ENCODE peak calls at places on chromosome X, in six cellular contexts. Y is neural progenitor cell; I is GM12865; O is neuronal stem cell; G is naive thymus-derived CD4-positive, alpha-beta T cell; R is coronary artery. X is an unnamed sample.

GRCh38 chrX:21728276-21728968 is 29.5 kb downstream of the SMPX start:
- DNase-seq in Y (no peak), I (no peak), O (no peak), G (no peak), R (no peak), X (no peak)

GRCh38 chrX:135522132-135522530 is 1.7 kb downstream of the INTS6L start:
- DNase-seq in Y (no peak), I (no peak), O (no peak), G (no peak), R (no peak), X (no peak)

GRCh38 chrX:97987979-97988378 is 1104.3 kb downstream of the RPA4 start:
- DNase-seq in Y (no peak), I (no peak), O (no peak), G (no peak), R (no peak), X (no peak)

GRCh38 chrX:6777211-6778002 is 242.5 kb upstream of the VCX3A start:
- DNase-seq in Y (no peak), I (peak), O (no peak), G (no peak), R (no peak), X (no peak)

GRCh38 chrX:47631676-47632075 is 1.9 kb upstream of the CFP start:
- DNase-seq in Y (no peak), I (no peak), O (no peak), G (no peak), R (no peak), X (no peak)

GRCh38 chrX:129006491-129006890 is 516.8 kb downstream of the SMARCA1 start:
- DNase-seq in Y (no peak), I (no peak), O (no peak), G (no peak), R (no peak), X (no peak)

GRCh38 chrX:154320406-154320805 is 24.8 kb downstream of the TKTL1 start:
- DNase-seq in Y (no peak), I (no peak), O (no peak), G (no peak), R (no peak), X (no peak)

GRCh38 chrX:66200050-66200664 is 36.1 kb downstream of the HEPH start:
- DNase-seq in Y (no peak), I (peak), O (no peak), G (no peak), R (no peak), X (no peak)

GRCh38 chrX:100648601-100649417 is 4.8 kb downstream of the SRPX2 start:
- DNase-seq in Y (peak), I (no peak), O (no peak), G (no peak), R (no peak), X (no peak)

GRCh38 chrX:108139303-108139702 is 47.7 kb downstream of the ATG4A start:
- DNase-seq in Y (no peak), I (peak), O (no peak), G (no peak), R (no peak), X (no peak)

GRCh38 chrX:1587161-1587560 is 4.2 kb upstream of the AKAP17A start:
- DNase-seq in Y (no peak), I (peak), O (no peak), G (no peak), R (no peak), X (no peak)

GRCh38 chrX:123962006-123962485 is 540 bp downstream of the STAG2 start:
- DNase-seq in Y (no peak), I (peak), O (no peak), G (no peak), R (no peak), X (peak)

GRCh38 chrX:19776753-19777152 is 110.6 kb downstream of the SH3KBP1 start:
- DNase-seq in Y (no peak), I (peak), O (no peak), G (no peak), R (no peak), X (no peak)

GRCh38 chrX:11754958-11755645 is 2.9 kb upstream of the MSL3 start:
- DNase-seq in Y (no peak), I (no peak), O (no peak), G (no peak), R (no peak), X (no peak)

GRCh38 chrX:11757729-11758399 is at the start of gene MSL3:
- DNase-seq in Y (peak), I (peak), O (peak), G (peak), R (peak), X (peak)

GRCh38 chrX:11757397-11757728 is 674 bp upstream of the MSL3 start:
- DNase-seq in Y (no peak), I (no peak), O (no peak), G (no peak), R (no peak), X (no peak)

GRCh38 chrX:11755724-11756123 is 2.3 kb upstream of the MSL3 start:
- DNase-seq in Y (no peak), I (no peak), O (no peak), G (no peak), R (no peak), X (no peak)

DNA sequence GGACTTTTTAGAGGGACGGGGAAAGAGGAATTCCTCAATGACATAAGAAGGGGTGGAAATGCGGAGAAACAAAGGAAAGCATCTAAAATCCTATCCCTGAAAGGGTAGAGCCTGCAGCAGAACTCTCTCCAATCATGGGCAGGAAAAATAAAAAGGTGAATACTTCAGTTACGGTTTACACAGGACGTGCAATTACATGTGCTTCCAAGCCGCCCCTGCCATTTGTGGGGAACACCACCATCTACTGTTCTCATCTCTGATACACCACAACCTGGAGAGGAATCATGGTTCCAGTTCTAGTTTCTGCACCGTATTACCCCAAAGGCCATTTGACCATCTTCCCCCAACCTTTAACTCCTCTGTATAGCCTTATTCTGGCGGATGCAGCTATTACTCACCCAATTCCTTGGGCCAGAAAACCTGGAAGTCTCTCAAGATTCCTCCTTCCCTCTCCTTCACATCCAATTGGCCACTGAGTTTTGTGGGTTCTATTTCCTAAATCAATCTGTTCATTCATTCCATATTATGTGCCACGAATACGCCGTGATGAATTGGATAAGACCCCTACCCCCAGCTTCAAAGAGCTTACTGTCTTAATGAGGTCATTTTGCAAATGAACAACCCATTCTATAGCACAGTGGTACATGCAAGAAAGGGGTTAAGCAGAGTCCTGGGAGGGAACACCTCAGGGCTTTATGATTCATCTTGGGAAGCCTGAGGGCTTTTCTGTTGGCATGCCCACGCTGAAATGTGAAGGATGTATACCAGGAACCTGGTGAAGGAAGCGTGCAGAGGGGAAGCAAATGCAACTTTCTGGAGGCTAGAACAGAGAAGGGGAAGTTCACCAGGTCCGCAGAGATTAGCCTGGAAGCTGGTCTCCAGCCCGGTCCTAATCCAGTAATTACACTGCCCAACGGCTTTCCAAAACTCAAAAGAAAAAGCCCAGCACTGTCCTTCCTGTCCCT is 1.4 kb upstream of the MSL3 start:
- DNase-seq in Y (no peak), I (peak), O (no peak), G (no peak), R (no peak), X (no peak)
- H3K4me3 ChIP-seq in Y (peak), I (peak), O (peak), G (peak), R (peak), X (no peak)

GRCh38 chrX:13085533-13085932 is 41.1 kb upstream of the FAM9C start:
- DNase-seq in Y (no peak), I (peak), O (no peak), G (peak), R (no peak), X (no peak)
- H3K4me3 ChIP-seq in Y (no peak), I (peak), O (no peak), G (peak), R (no peak), X (no peak)

DNA sequence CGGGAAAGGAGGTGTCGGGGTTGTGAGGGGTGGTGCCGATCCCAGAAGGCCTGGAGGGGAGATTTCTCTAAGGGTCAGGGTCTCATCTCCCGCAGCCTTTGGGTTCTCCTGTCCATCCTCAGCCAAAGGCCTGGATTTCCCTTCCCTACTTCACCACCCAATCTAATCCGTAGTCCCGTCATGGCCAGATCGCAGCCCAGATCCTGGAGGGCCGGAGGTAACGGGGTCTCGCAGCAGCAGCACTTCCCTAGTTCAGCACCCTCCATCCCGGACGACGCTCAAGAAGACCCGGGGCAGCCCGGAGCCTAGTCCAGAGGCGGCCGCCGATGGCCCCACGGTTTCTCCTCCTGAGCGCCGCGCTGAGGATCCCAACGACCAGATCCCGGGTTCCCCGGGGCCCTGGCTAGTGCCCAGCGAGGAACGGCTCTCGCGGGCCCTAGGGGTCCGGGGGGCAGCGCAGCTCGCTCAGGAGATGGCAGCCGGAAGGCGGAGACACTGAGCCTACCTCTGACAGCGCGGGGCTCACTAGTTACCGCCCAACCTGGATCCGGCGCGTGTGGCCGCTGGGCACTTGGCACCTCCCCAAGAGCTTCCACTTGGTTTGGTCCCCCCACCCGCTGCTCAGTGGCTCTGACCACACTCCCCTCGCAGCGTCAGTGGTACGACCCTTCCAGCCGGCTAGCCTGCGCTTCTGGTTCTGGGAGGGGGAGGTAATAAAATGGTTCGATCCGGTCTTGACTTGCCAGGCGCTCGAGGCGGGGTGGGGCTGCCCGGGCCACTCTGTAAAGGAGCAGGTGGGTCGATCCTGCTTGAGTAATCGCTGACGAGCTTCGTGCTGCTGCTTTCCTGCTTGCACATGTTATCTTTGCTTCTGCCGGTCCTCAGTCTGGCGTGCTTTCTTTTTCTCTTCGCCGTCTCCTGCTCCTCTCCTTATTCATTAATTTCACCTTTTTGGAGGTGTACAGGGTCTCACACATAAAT is 3.6 kb downstream of the MAGIX start:
- DNase-seq in Y (peak), I (peak), O (peak), G (peak), R (peak), X (peak)
- H3K4me3 ChIP-seq in Y (peak), I (peak), O (no peak), G (peak), R (peak), X (no peak)

DNA sequence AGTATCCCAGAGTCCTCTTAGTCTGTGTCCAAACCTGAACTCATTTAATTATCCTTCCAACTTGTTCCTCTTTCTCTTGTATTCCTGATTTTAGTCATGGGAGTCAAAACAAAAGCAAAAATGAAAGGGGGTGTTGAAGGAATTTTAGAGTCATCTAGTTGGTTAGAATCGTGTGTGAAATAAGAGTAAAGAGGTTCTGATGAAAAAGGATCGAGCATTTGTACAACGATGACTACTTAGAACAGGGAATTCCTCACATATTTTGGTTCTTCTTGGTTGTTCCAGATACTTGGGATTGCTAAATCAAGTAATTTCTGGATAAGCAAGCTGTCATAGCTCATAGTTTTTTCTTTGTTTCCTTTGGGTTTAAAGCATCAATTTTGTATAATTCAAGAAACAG is 194.4 kb downstream of the BCOR start:
- DNase-seq in Y (no peak), I (peak), O (no peak), G (no peak), R (no peak), X (no peak)
- H3K4me3 ChIP-seq in Y (no peak), I (no peak), O (no peak), G (no peak), R (no peak), X (no peak)

GRCh38 chrX:148381603-148382002 is 118.8 kb upstream of the AFF2 start:
- DNase-seq in Y (no peak), I (peak), O (no peak), G (no peak), R (no peak), X (no peak)
- H3K4me3 ChIP-seq in Y (no peak), I (peak), O (no peak), G (peak), R (no peak), X (no peak)

DNA sequence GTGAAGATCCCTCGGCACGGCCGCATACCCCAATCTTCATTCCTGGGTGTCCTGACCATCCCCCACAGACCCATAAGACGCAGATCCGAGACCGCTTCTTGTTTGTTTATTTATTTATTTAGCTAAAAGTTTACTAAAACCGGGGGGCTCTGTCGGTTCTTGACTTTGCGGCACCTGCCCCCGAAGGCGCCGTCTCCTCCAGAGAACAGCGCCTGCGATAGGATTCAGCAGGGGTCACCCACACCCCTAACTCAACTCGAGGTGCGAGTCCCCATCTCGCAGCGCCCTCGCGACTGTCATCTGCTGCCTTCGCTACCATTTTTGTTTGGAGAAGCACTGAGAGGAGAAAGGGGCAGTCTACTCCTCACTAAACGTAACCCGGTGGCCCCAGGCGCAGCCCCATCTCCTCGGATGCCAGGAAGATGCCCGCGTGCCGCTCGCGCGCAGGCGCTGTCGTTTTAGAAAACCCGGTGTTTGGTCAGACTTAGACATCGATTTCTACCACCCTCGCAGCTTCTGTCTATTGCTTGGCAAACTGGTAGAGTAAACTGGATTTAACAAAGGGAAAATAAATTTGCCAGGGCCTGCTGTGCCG is 18.9 kb upstream of the GPR101 start:
- DNase-seq in Y (peak), I (no peak), O (no peak), G (peak), R (no peak), X (peak)
- H3K4me3 ChIP-seq in Y (peak), I (peak), O (peak), G (peak), R (peak), X (peak)

GRCh38 chrX:139691843-139692505 is 16.0 kb downstream of the MCF2 start:
- DNase-seq in Y (peak), I (peak), O (peak), G (no peak), R (no peak), X (peak)

GRCh38 chrX:139691493-139691842 is 16.5 kb downstream of the MCF2 start:
- DNase-seq in Y (peak), I (no peak), O (no peak), G (no peak), R (no peak), X (peak)

GRCh38 chrX:139692908-139693307 is 15.1 kb downstream of the MCF2 start:
- DNase-seq in Y (no peak), I (peak), O (no peak), G (no peak), R (no peak), X (no peak)

GRCh38 chrX:139692506-139692849 is 15.5 kb downstream of the MCF2 start:
- DNase-seq in Y (no peak), I (peak), O (no peak), G (no peak), R (no peak), X (no peak)
- H3K4me3 ChIP-seq in Y (peak), I (peak), O (peak), G (no peak), R (peak), X (peak)

GRCh38 chrX:48683411-48683982 is at the start of gene WAS:
- DNase-seq in Y (no peak), I (peak), O (no peak), G (peak), R (no peak), X (no peak)
- H3K4me3 ChIP-seq in Y (no peak), I (peak), O (no peak), G (peak), R (peak), X (no peak)

GRCh38 chrX:57286507-57287251 is at the start of gene FAAH2:
- DNase-seq in Y (peak), I (peak), O (no peak), G (peak), R (no peak), X (peak)
- H3K4me3 ChIP-seq in Y (peak), I (peak), O (peak), G (peak), R (peak), X (peak)